ENCODE peak calls at places on chromosome 3, in six cellular contexts. A, D, L, K, T and W are unnamed samples.

GRCh38 chr3:171435143-171435542 is 25.1 kb downstream of the TNIK start:
- DNase-seq in A (no peak), D (peak; percentile 85), L (no peak), K (no peak), T (no peak), W (no peak)

GRCh38 chr3:189613122-189613521 is 18.1 kb upstream of the TP63 start:
- DNase-seq in A (no peak), D (no peak), L (no peak), K (no peak), T (no peak), W (no peak)

GRCh38 chr3:189142527-189142926 is 29.2 kb upstream of the TPRG1 start:
- DNase-seq in A (peak; percentile 14), D (peak; percentile 50), L (no peak), K (no peak), T (no peak), W (no peak)

GRCh38 chr3:196792771-196793170 is 53.1 kb downstream of the PAK2 start:
- DNase-seq in A (no peak), D (peak; percentile 75), L (no peak), K (no peak), T (no peak), W (no peak)

GRCh38 chr3:134334901-134335280 is 39.4 kb downstream of the AMOTL2 start:
- DNase-seq in A (no peak), D (peak; percentile 80), L (peak; percentile 61), K (no peak), T (no peak), W (no peak)

GRCh38 chr3:7407107-7407506 is 546.2 kb downstream of the GRM7 start:
- DNase-seq in A (no peak), D (peak; percentile 11), L (no peak), K (no peak), T (no peak), W (no peak)

GRCh38 chr3:108132727-108133373 is 42.0 kb upstream of the CD47 start:
- DNase-seq in A (no peak), D (no peak), L (no peak), K (no peak), T (no peak), W (no peak)

GRCh38 chr3:138397983-138398382 is 36.4 kb upstream of the ESYT3 start:
- DNase-seq in A (no peak), D (no peak), L (no peak), K (no peak), T (no peak), W (no peak)

GRCh38 chr3:135238201-135238600 is 443.1 kb downstream of the EPHB1 start:
- DNase-seq in A (no peak), D (no peak), L (no peak), K (no peak), T (no peak), W (no peak)